ENCODE peak calls at places on chromosomes 1 and 21, in eight cellular contexts. J is progenitor cell of endocrine pancreas; A is stimulated activated CD8-positive, alpha-beta memory T cell treated with anti-CD3 and anti-CD28 coated beads, Interleukin-2, amount 100 ng/mL, for 1 hour; Y is ovary; B is activated naive CD4-positive, alpha-beta T cell treated with Interleukin-2 at 50 U/mL for 16 hours; U is activated CD4-positive, alpha-beta T cell treated with anti-CD3 and anti-CD28 coated beads, Interleukin-2, amount 10 ng/mL, durations not matched to agents 7 days and 5 days; G is left lung; P is NCI-H2171 treated with DMSO at 0.1 percent for 48 hours. I is an unnamed sample.

GRCh38 chr21:45319461-45320211 is 31.9 kb upstream of the POFUT2 start:
- DNase-seq in Y (peak; percentile 37), G (no peak), A (no peak), B (no peak), J (no peak), P (no peak), U (no peak), I (no peak)

GRCh38 chr21:29342394-29342957 is 43.8 kb downstream of the BACH1 start:
- DNase-seq in G (no peak), A (no peak), P (peak; percentile 80), B (peak; percentile 60), Y (no peak), U (no peak), J (no peak), I (no peak)

GRCh38 chr1:237386362-237387143 is 344.6 kb downstream of the RYR2 start:
- DNase-seq in A (no peak), B (no peak), G (no peak), Y (no peak), J (no peak), P (peak; percentile 75), U (no peak), I (no peak)

GRCh38 chr1:87243573-87243972 is 85.1 kb upstream of the LMO4 start:
- DNase-seq in A (no peak), G (no peak), U (no peak), J (no peak), P (no peak), Y (no peak), B (no peak), I (no peak)

GRCh38 chr1:234592240-234592639 is 17.7 kb downstream of the IRF2BP2 start:
- DNase-seq in P (no peak), J (no peak), A (no peak), G (no peak), B (no peak), U (no peak), Y (no peak), I (no peak)

GRCh38 chr1:93257889-93258288 is 77.4 kb downstream of the CCDC18 start:
- DNase-seq in B (no peak), Y (no peak), J (no peak), P (no peak), U (no peak), G (no peak), A (no peak), I (no peak)

GRCh38 chr1:53516181-53516580 is 57.0 kb downstream of the DMRTB1 start:
- DNase-seq in J (no peak), B (no peak), P (no peak), A (no peak), G (peak; percentile 63), Y (no peak), U (no peak), I (no peak)

GRCh38 chr1:108346137-108346536 is 102.3 kb upstream of the NBPF4 start:
- DNase-seq in J (no peak), P (peak; percentile 50), G (no peak), Y (no peak), B (no peak), U (no peak), A (no peak), I (no peak)

GRCh38 chr1:241942738-241943137 is 14.8 kb upstream of the BECN2 start:
- DNase-seq in B (no peak), U (no peak), Y (no peak), G (no peak), P (no peak), J (no peak), A (no peak), I (no peak)

GRCh38 chr1:41936107-41936506 is 17.4 kb upstream of the HIVEP3 start:
- DNase-seq in B (peak; percentile 11), Y (no peak), G (no peak), J (no peak), A (no peak), U (no peak), P (peak; percentile 95), I (no peak)

GRCh38 chr1:28301368-28302174 is 27.3 kb upstream of the MED18 start:
- DNase-seq in J (no peak), G (no peak), B (no peak), P (no peak), U (no peak), A (no peak), Y (no peak), I (no peak)

GRCh38 chr1:186325239-186325638 is 49.8 kb downstream of the TPR start:
- DNase-seq in G (no peak), Y (no peak), U (peak; percentile 32), J (no peak), A (no peak), P (peak; percentile 21), B (no peak), I (no peak)

GRCh38 chr1:35611655-35612054 is 29.7 kb downstream of the PSMB2 start:
- DNase-seq in A (no peak), G (no peak), Y (no peak), J (no peak), B (no peak), P (no peak), U (no peak), I (no peak)

GRCh38 chr1:55720243-55720642 is 505.1 kb upstream of the USP24 start:
- DNase-seq in A (no peak), G (peak; percentile 51), U (no peak), B (no peak), Y (peak; percentile 69), P (peak; percentile 52), J (no peak), I (no peak)

GRCh38 chr21:28521932-28522826 is 470.5 kb downstream of the LTN1 start:
- DNase-seq in U (no peak), Y (no peak), P (no peak), G (no peak), J (no peak), A (no peak), B (no peak), I (no peak)

GRCh38 chr1:37478890-37479254 is 4.5 kb downstream of the ZC3H12A start:
- DNase-seq in P (no peak), U (peak; percentile 45), B (peak; percentile 42), G (no peak), J (no peak), Y (no peak), A (no peak), I (no peak)

GRCh38 chr1:77536813-77537212 is 145.6 kb downstream of the ZZZ3 start:
- DNase-seq in U (no peak), G (no peak), A (no peak), Y (no peak), J (no peak), P (no peak), B (no peak), I (no peak)

GRCh38 chr1:41610361-41610760 is 125.9 kb upstream of the EDN2 start:
- DNase-seq in U (no peak), Y (no peak), P (no peak), B (no peak), J (no peak), A (no peak), G (no peak), I (no peak)

GRCh38 chr21:33261635-33262034 is 4.5 kb upstream of the IL10RB start:
- DNase-seq in A (no peak), J (no peak), G (no peak), P (no peak), U (peak; percentile 37), B (no peak), Y (no peak), I (no peak)

GRCh38 chr1:115251340-115251748 is 86.7 kb downstream of the NGF start:
- DNase-seq in B (no peak), U (no peak), P (no peak), A (no peak), G (no peak), J (no peak), Y (no peak), I (no peak)

GRCh38 chr1:35369922-35370671 is 101.6 kb downstream of the ZMYM4 start:
- DNase-seq in J (no peak), B (no peak), Y (peak; percentile 79), A (no peak), G (no peak), U (no peak), P (peak; percentile 91), I (no peak)

GRCh38 chr1:181341026-181341632 is 142.2 kb upstream of the CACNA1E start:
- DNase-seq in A (no peak), B (no peak), J (no peak), Y (no peak), P (no peak), U (no peak), G (no peak), I (no peak)

GRCh38 chr21:45894107-45894810 is 87.3 kb upstream of the COL6A1 start:
- DNase-seq in U (no peak), J (no peak), B (no peak), A (no peak), P (no peak), Y (no peak), G (peak; percentile 69), I (no peak)

GRCh38 chr1:117579221-117579906 is 26.5 kb upstream of the TENT5C start:
- DNase-seq in B (no peak), P (no peak), G (no peak), Y (no peak), A (no peak), U (no peak), J (no peak), I (no peak)

GRCh38 chr1:31987231-31987630 is 26.4 kb upstream of the KHDRBS1 start:
- DNase-seq in Y (no peak), A (no peak), J (no peak), U (no peak), P (peak; percentile 60), G (no peak), B (no peak), I (no peak)

GRCh38 chr1:215992620-215993019 is 425.5 kb downstream of the KCTD3 start:
- DNase-seq in Y (no peak), B (no peak), G (no peak), U (no peak), J (no peak), A (no peak), P (peak; percentile 46), I (no peak)

GRCh38 chr1:178096421-178096820 is 2.5 kb downstream of the RASAL2 start:
- DNase-seq in J (no peak), A (no peak), U (no peak), B (no peak), G (no peak), Y (no peak), P (no peak), I (no peak)

GRCh38 chr1:145961425-145962156 is 2.8 kb downstream of the ANKRD34A start:
- DNase-seq in J (no peak), A (no peak), U (peak; percentile 47), B (peak; percentile 64), Y (peak; percentile 67), P (no peak), G (peak; percentile 89), I (no peak)

GRCh38 chr1:214002472-214002871 is 14.7 kb downstream of the PROX1 start:
- DNase-seq in A (no peak), B (no peak), G (no peak), Y (peak; percentile 37), U (no peak), J (no peak), P (peak; percentile 99), I (no peak)

GRCh38 chr1:209622841-209623829 is 29.1 kb downstream of the LAMB3 start:
- DNase-seq in U (no peak), J (no peak), P (no peak), A (no peak), B (no peak), G (no peak), Y (peak; percentile 24), I (no peak)

GRCh38 chr1:36540056-36540455 is 57.3 kb upstream of the CSF3R start:
- DNase-seq in Y (no peak), A (no peak), B (no peak), U (no peak), J (no peak), G (no peak), P (no peak), I (no peak)

GRCh38 chr21:28431527-28432200 is 561.0 kb downstream of the LTN1 start:
- DNase-seq in Y (no peak), G (no peak), U (no peak), P (no peak), J (no peak), A (no peak), B (no peak), I (no peak)

GRCh38 chr1:241323510-241323909 is 33.5 kb downstream of the RGS7 start:
- DNase-seq in Y (no peak), J (peak; percentile 48), U (peak; percentile 40), G (no peak), P (no peak), B (no peak), A (no peak), I (no peak)

GRCh38 chr1:156708245-156708661 is 2.9 kb upstream of the CRABP2 start:
- DNase-seq in J (no peak), A (no peak), Y (no peak), U (no peak), G (no peak), P (no peak), B (no peak), I (no peak)